ENCODE peak calls at places on chromosome 10, in ten cellular contexts. T is upper lobe of right lung, J is ovary, D is IMR-90, F is testis, L is brain microvascular endothelial cell, X is thyroid gland, H is GM06990, C is dorsolateral prefrontal cortex, V is lung. Q is an unnamed sample.

GRCh38 chr10:71244638-71245419 is 32.5 kb downstream of the UNC5B start:
- DNase-seq in V (no peak), H (no peak), T (no peak), L (peak; percentile 45), X (peak; percentile 20), J (peak; percentile 73), D (peak; percentile 93), C (no peak), F (peak; percentile 67), Q (no peak)

GRCh38 chr10:95236068-95236903 is 42.2 kb downstream of the ACSM6 start:
- DNase-seq in F (no peak), J (no peak), H (peak; percentile 79), X (no peak), C (no peak), V (no peak), D (peak; percentile 81), T (no peak), L (no peak), Q (no peak)

GRCh38 chr10:87546971-87547413 is 42.3 kb downstream of the MINPP1 start:
- DNase-seq in C (no peak), L (no peak), H (no peak), V (no peak), J (peak; percentile 45), X (peak; percentile 12), F (no peak), D (no peak), T (peak; percentile 64), Q (no peak)

GRCh38 chr10:70694410-70695179 is 22.3 kb downstream of the ADAMTS14 start:
- DNase-seq in X (no peak), J (no peak), L (no peak), F (no peak), H (no peak), C (no peak), V (no peak), D (peak; percentile 55), T (no peak), Q (no peak)

GRCh38 chr10:30529373-30529998 is 95.5 kb downstream of the MAP3K8 start:
- DNase-seq in V (peak; percentile 69), X (peak; percentile 24), H (peak; percentile 91), T (peak; percentile 88), D (no peak), L (no peak), J (peak; percentile 20), C (peak; percentile 64), F (peak; percentile 67), Q (no peak)

GRCh38 chr10:115963848-115964247 is 309.2 kb downstream of the GFRA1 start:
- DNase-seq in C (no peak), V (no peak), F (no peak), X (peak; percentile 29), T (no peak), L (peak; percentile 34), H (no peak), J (no peak), D (peak; percentile 16), Q (peak; percentile 26)

GRCh38 chr10:75974080-75974479 is 542.7 kb downstream of the LRMDA start:
- DNase-seq in F (no peak), C (no peak), X (no peak), V (no peak), D (no peak), T (no peak), J (no peak), L (no peak), H (no peak), Q (no peak)

GRCh38 chr10:129942936-129943724 is 20.9 kb downstream of the EBF3 start:
- DNase-seq in X (no peak), L (no peak), D (no peak), H (no peak), J (no peak), F (no peak), T (no peak), C (no peak), V (no peak), Q (no peak)

GRCh38 chr10:100775346-100775745 is 30.0 kb downstream of the PAX2 start:
- DNase-seq in C (no peak), D (no peak), V (no peak), X (no peak), H (no peak), F (no peak), J (no peak), L (no peak), T (no peak), Q (no peak)

GRCh38 chr10:100776671-100777070 is 31.3 kb downstream of the PAX2 start:
- DNase-seq in J (no peak), F (no peak), V (no peak), C (no peak), H (no peak), L (no peak), X (no peak), D (no peak), T (no peak), Q (peak; percentile 68)

GRCh38 chr10:100774223-100774622 is 28.8 kb downstream of the PAX2 start:
- DNase-seq in V (no peak), F (no peak), J (no peak), C (no peak), H (no peak), L (no peak), D (no peak), T (no peak), X (no peak), Q (no peak)

GRCh38 chr10:100774876-100775275 is 29.5 kb downstream of the PAX2 start:
- DNase-seq in C (no peak), F (no peak), T (no peak), J (no peak), D (no peak), X (no peak), H (no peak), L (no peak), V (no peak), Q (no peak)

GRCh38 chr10:100775866-100776265 is 30.5 kb downstream of the PAX2 start:
- DNase-seq in H (no peak), J (no peak), F (no peak), C (no peak), X (no peak), L (no peak), D (no peak), T (no peak), V (no peak), Q (no peak)
- H3K27me3 ChIP-seq in H (peaks cover 9% of the 10 kb centered on the region), J (no peaks in the 10 kb centered on the region), F (no peaks in the 10 kb centered on the region), C (peaks cover 30% of the 10 kb centered on the region), X (no peaks in the 10 kb centered on the region), L (peaks cover 6% of the 10 kb centered on the region), D (peaks cover 45% of the 10 kb centered on the region), T (peaks cover 22% of the 10 kb centered on the region), V (no peaks in the 10 kb centered on the region), Q (peaks cover 9% of the 10 kb centered on the region)

GRCh38 chr10:34335960-34336359 is 479.1 kb downstream of the PARD3 start:
- DNase-seq in F (no peak), H (no peak), C (no peak), X (no peak), T (no peak), D (no peak), J (no peak), L (no peak), V (no peak), Q (no peak)

GRCh38 chr10:34337917-34338316 is 477.2 kb downstream of the PARD3 start:
- DNase-seq in C (no peak), H (no peak), L (no peak), J (no peak), X (no peak), T (no peak), D (no peak), V (no peak), F (no peak), Q (no peak)

GRCh38 chr10:34343764-34344163 is 471.3 kb downstream of the PARD3 start:
- DNase-seq in F (no peak), L (no peak), X (no peak), T (no peak), H (no peak), J (no peak), D (peak; percentile 41), V (no peak), C (no peak), Q (no peak)

GRCh38 chr10:34341473-34341872 is 473.6 kb downstream of the PARD3 start:
- DNase-seq in F (no peak), H (no peak), D (no peak), X (no peak), V (no peak), C (no peak), L (no peak), T (no peak), J (peak; percentile 58), Q (no peak)

DNA sequence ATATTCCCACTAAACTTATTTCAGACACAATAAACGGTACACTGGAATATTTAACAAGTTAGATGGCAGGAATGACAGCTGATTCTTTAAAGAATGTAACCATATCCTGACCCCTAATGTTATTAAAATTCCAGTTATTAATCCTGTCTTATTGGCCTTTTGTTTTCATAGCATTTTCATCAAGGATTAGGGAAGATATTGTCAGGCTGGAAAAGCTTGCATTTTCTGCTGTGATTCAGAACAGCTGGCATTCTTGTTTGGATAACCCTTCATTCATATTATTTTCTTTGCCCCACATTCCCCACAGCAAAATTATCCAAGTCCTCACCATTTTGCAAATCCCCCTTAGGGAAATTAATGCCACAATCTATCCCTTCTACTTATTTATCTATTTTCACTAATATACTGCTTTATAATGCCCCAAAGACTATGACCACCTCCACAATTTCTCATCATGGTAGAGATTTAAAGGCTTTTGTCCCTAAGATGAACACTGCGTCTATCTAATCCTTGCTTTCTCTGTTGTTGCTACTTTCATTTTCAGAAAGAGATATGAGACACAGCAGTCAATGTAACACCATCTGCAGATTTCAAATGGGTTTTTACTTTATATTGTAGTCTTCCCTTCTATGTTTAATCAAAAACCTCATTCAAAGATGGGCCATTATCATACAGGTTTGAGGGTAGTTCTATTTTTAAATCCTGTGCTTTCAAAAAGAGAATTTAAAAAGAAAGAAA is 475.1 kb downstream of the PARD3 start:
- DNase-seq in D (no peak), V (no peak), J (no peak), C (no peak), T (no peak), H (no peak), F (no peak), X (no peak), L (no peak), Q (no peak)
- H3K4me3 ChIP-seq in D (no peak overlapping the region), V (no peak overlapping the region), J (no peak overlapping the region), C (no peak overlapping the region), T (no peak overlapping the region), H (no peak overlapping the region), F (no peak overlapping the region), X (no peak overlapping the region), L (no peak overlapping the region), Q (no peak overlapping the region)

GRCh38 chr10:133324857-133325260 is 11.8 kb downstream of the CALY start:
- DNase-seq in F (no peak), J (no peak), T (no peak), L (no peak), H (no peak), C (no peak), X (no peak), V (no peak), D (no peak), Q (peak; percentile 76)
- H3K27me3 ChIP-seq in F (no peaks in the 10 kb centered on the region), J (peaks cover 26% of the 10 kb centered on the region), T (peaks cover 49% of the 10 kb centered on the region), L (peaks cover 26% of the 10 kb centered on the region), H (no peaks in the 10 kb centered on the region), C (peaks cover 10% of the 10 kb centered on the region), X (peaks cover 14% of the 10 kb centered on the region), V (peaks cover 16% of the 10 kb centered on the region), D (peaks cover 16% of the 10 kb centered on the region), Q (peaks cover 50% of the 10 kb centered on the region)

GRCh38 chr10:131137223-131137622 is 174.3 kb downstream of the TCERG1L start:
- DNase-seq in X (peak; percentile 70), F (no peak), J (no peak), D (no peak), C (no peak), V (no peak), H (no peak), T (no peak), L (no peak), Q (no peak)

GRCh38 chr10:131135716-131136115 is 175.8 kb downstream of the TCERG1L start:
- DNase-seq in L (no peak), F (no peak), C (no peak), T (no peak), H (no peak), X (no peak), J (no peak), D (no peak), V (no peak), Q (no peak)

GRCh38 chr10:131132681-131133080 is 178.8 kb downstream of the TCERG1L start:
- DNase-seq in J (no peak), D (no peak), T (no peak), X (no peak), V (no peak), L (no peak), H (no peak), F (no peak), C (no peak), Q (no peak)

GRCh38 chr10:131134001-131134576 is 177.4 kb downstream of the TCERG1L start:
- DNase-seq in L (no peak), J (no peak), D (no peak), H (no peak), V (no peak), X (no peak), T (no peak), F (no peak), C (no peak), Q (no peak)

DNA sequence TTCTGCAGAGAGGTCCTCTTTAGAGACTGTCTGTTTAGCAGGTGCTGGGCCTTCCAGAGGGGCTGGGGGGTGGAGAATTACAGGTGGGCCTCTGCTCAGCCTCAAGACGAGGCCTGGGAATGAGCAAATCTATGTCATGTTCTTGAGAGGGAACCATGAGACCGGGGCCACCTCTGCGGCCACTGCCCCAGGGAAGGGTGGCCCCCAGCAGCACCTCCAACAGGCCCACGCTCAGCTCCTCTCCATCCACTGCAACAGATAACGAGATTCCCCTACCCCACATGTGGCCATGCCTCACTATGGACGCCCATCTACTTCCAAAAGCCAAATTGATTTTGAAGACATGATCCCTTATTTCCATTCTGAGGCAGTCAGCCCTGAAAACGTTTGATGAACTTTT is 176.9 kb downstream of the TCERG1L start:
- DNase-seq in C (no peak), L (no peak), F (no peak), T (no peak), D (no peak), H (no peak), X (no peak), J (no peak), V (no peak), Q (no peak)
- H3K4me3 ChIP-seq in C (no peak overlapping the region), L (no peak overlapping the region), F (no peak overlapping the region), T (no peak overlapping the region), D (no peak overlapping the region), H (no peak overlapping the region), X (no peak overlapping the region), J (no peak overlapping the region), V (no peak overlapping the region), Q (no peak overlapping the region)

Q was measured in H7.